ENCODE peak calls at places on chromosome 10, in five cellular contexts. T, D, L, W and Y are unnamed samples.
A peak's percentile ranks its signal among the peaks of the same experiment; 100 is the strongest.

GRCh38 chr10:123148414-123149161 is 652 bp downstream of the HMX2 start:
- DNase-seq in D (no peak), W (no peak), L (no peak), T (no peak), Y (peak; percentile 56)

GRCh38 chr10:132163278-132163765 is 23.4 kb upstream of the DPYSL4 start:
- DNase-seq in W (peak; percentile 41), D (peak; percentile 38), L (peak; percentile 80), T (no peak), Y (peak; percentile 25)

GRCh38 chr10:122142652-122143237 is 128.4 kb upstream of the BTBD16 start:
- DNase-seq in D (no peak), W (no peak), T (no peak), L (peak; percentile 35), Y (peak; percentile 77)

GRCh38 chr10:89888647-89889046 is 187.3 kb downstream of the KIF20B start:
- DNase-seq in T (no peak), D (no peak), L (no peak), W (no peak), Y (no peak)

GRCh38 chr10:42149027-42149700 is 489.2 kb downstream of the ZNF33B start:
- DNase-seq in D (no peak), W (no peak), T (peak; percentile 36), L (no peak), Y (no peak)

GRCh38 chr10:132407846-132408278 is 10.9 kb downstream of the PWWP2B start:
- DNase-seq in W (peak; percentile 44), L (peak; percentile 80), D (no peak), T (no peak), Y (no peak)

GRCh38 chr10:60281792-60282353 is 107.8 kb downstream of the ANK3 start:
- DNase-seq in D (no peak), W (no peak), L (peak; percentile 69), T (no peak), Y (no peak)

GRCh38 chr10:116728526-116729096 is 13.8 kb downstream of the HSPA12A start:
- DNase-seq in T (no peak), W (no peak), D (no peak), L (no peak), Y (no peak)

GRCh38 chr10:78964952-78965633 is 103.7 kb upstream of the ZMIZ1 start:
- DNase-seq in D (no peak), L (peak; percentile 100), W (no peak), T (peak; percentile 33), Y (peak; percentile 49)

GRCh38 chr10:60827791-60828488 is 49.7 kb downstream of the CDK1 start:
- DNase-seq in L (peak; percentile 66), D (no peak), W (peak; percentile 39), T (no peak), Y (no peak)

GRCh38 chr10:4677296-4678021 is 148.5 kb upstream of the AKR1E2 start:
- DNase-seq in D (no peak), W (no peak), T (no peak), L (peak; percentile 68), Y (no peak)

GRCh38 chr10:86163522-86164215 is 202.9 kb downstream of the GRID1 start:
- DNase-seq in L (no peak), W (no peak), D (no peak), T (no peak), Y (no peak)

GRCh38 chr10:118341678-118342637 is at the start of gene FAM204A:
- DNase-seq in L (peak; percentile 88), D (peak; percentile 96), W (peak; percentile 94), T (peak; percentile 93), Y (peak; percentile 84)
- H3K4me1 ChIP-seq in L (peaks cover 16% of the 10 kb centered on the region), D (peaks cover 46% of the 10 kb centered on the region), W (peaks cover 35% of the 10 kb centered on the region), T (no peaks in the 10 kb centered on the region), Y (peaks cover 3% of the 10 kb centered on the region)

DNA sequence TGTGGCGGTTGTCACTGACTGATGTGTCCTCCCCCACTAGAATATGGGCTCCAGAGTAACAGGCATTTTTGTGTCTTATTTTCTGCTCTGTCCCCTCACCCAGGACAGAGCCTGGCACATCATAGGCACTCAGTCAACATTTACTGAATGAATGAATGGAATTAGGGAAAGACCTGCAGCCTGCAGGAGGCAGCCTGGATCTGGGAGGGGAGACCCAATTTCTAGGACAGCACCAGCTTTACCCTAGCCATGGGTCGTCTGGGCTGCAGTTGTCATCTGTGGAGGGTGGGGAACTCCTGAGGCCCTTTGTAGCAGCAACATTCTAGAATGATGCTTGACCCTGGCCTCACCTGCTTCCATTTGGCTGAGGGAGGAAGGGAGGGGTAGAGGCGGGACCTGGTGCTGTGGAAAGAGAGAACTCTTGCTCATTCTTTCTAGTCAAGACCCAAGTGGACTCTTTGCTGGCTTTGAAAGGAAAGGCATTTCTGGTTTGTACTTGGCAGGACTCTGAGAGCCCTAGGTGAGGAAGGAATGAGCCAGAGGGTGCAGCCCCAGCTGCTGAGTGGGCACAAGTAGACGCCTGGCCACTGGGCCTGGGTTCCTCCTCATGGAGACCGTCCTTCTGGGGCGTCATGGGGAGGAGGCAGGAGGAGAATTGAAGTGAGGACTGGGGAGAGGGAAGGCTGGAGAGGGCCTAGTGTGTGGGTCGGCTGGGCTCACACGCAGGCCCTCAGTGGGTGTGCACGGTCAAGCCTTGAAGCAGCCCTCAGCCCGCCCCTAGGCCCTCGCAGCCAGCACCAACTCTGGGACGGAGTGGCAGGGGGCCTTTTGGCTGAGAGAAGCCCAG is 8.9 kb downstream of the FGF8 start:
- DNase-seq in T (no peak), L (no peak), W (no peak), D (no peak), Y (no peak)
- H3K27me3 ChIP-seq in T (no peaks in the 10 kb centered on the region), L (no peaks in the 10 kb centered on the region), W (peaks cover 26% of the 10 kb centered on the region), D (peaks cover 5% of the 10 kb centered on the region), Y (no peaks in the 10 kb centered on the region)

GRCh38 chr10:124917168-124917938 is 24.6 kb upstream of the ZRANB1 start:
- DNase-seq in D (peak; percentile 43), T (peak; percentile 38), L (peak; percentile 3), W (peak; percentile 47), Y (peak; percentile 68)
- H3K9me3 ChIP-seq in D (no peaks in the 10 kb centered on the region), T (no peaks in the 10 kb centered on the region), L (no peaks in the 10 kb centered on the region), W (no peaks in the 10 kb centered on the region), Y (no peaks in the 10 kb centered on the region)

GRCh38 chr10:14285941-14286555 is 44.7 kb downstream of the FRMD4A start:
- DNase-seq in W (no peak), T (no peak), D (no peak), L (no peak), Y (no peak)
- H3K4me1 ChIP-seq in W (no peaks in the 10 kb centered on the region), T (no peaks in the 10 kb centered on the region), D (no peaks in the 10 kb centered on the region), L (no peaks in the 10 kb centered on the region), Y (no peaks in the 10 kb centered on the region)

DNA sequence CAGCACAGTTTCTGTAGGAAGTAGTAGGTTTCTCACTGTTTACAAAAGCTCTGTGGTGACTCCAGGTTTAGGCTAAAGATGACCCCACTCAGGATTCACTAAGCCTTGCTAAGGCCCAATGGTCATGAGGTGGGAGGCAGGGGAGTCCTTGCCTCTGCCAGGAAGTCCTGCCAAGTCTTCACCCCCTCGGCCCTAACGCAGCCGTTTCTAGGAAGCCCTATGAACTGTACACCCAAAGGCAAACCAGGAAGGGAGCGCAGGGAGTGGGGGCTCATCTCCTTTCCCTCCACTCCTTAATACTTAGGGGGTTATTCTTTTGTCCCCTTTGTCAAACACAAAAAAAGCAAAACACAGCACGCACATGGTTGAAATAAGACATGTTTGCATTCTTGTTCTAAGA is 64.6 kb downstream of the CTBP2 start:
- DNase-seq in T (peak; percentile 12), D (no peak), L (no peak), W (no peak), Y (no peak)
- H3K27me3 ChIP-seq in T (no peaks in the 10 kb centered on the region), D (no peaks in the 10 kb centered on the region), L (no peaks in the 10 kb centered on the region), W (no peaks in the 10 kb centered on the region), Y (no peaks in the 10 kb centered on the region)

GRCh38 chr10:130339091-130339490 is 202.9 kb downstream of the GLRX3 start:
- DNase-seq in T (no peak), L (no peak), D (no peak), W (no peak), Y (no peak)
- H3K9me3 ChIP-seq in T (no peaks in the 10 kb centered on the region), L (no peaks in the 10 kb centered on the region), D (no peaks in the 10 kb centered on the region), W (no peaks in the 10 kb centered on the region), Y (no peaks in the 10 kb centered on the region)

DNA sequence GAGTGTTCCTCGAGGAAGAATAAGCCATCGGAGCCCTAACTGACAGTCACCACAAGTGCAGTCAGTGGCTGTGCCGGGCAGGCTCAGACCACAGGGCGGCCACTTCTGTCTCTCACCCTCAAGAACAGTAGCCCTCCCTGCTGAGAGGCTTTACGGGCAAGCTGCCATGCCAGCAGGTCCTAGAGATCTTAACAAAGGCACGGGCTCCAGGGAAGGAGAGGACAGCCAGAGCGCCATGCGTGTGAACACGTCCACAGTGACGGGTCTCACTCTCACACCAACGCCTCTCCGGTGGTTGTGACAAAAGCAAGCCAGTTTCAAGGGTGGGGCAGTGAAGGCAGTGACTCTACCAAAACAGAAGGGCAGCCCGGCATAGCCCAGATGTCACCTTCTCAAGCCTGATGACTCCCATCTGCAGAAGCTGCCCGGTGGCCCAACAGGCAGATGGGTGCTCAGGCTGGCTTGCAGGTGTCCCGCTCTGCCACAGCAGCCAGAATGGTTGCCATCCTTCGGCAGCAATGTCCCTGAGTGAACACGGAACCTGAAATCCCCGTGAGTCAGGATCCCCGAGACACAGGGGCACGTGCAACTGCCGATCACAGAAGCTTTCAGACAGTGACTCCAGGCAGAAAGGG is 102.0 kb downstream of the FAM53B start:
- DNase-seq in T (peak; percentile 70), L (no peak), W (peak; percentile 66), D (no peak), Y (no peak)
- H3K4me1 ChIP-seq in T (peaks cover 55% of the 10 kb centered on the region), L (no peaks in the 10 kb centered on the region), W (peaks cover 100% of the 10 kb centered on the region), D (peaks cover 95% of the 10 kb centered on the region), Y (no peaks in the 10 kb centered on the region)

GRCh38 chr10:46285300-46285699 is 1.5 kb upstream of the ANTXRL start:
- DNase-seq in W (no peak), L (no peak), T (no peak), D (no peak), Y (no peak)
- H3K27me3 ChIP-seq in W (peaks cover 2% of the 10 kb centered on the region), L (no peaks in the 10 kb centered on the region), T (no peaks in the 10 kb centered on the region), D (no peaks in the 10 kb centered on the region), Y (no peaks in the 10 kb centered on the region)

GRCh38 chr10:92814790-92815189 is 33.5 kb upstream of the EXOC6 start:
- DNase-seq in W (no peak), D (no peak), L (no peak), T (no peak), Y (no peak)
- H3K9me3 ChIP-seq in W (no peaks in the 10 kb centered on the region), D (no peaks in the 10 kb centered on the region), L (no peaks in the 10 kb centered on the region), T (no peaks in the 10 kb centered on the region), Y (no peaks in the 10 kb centered on the region)

DNA sequence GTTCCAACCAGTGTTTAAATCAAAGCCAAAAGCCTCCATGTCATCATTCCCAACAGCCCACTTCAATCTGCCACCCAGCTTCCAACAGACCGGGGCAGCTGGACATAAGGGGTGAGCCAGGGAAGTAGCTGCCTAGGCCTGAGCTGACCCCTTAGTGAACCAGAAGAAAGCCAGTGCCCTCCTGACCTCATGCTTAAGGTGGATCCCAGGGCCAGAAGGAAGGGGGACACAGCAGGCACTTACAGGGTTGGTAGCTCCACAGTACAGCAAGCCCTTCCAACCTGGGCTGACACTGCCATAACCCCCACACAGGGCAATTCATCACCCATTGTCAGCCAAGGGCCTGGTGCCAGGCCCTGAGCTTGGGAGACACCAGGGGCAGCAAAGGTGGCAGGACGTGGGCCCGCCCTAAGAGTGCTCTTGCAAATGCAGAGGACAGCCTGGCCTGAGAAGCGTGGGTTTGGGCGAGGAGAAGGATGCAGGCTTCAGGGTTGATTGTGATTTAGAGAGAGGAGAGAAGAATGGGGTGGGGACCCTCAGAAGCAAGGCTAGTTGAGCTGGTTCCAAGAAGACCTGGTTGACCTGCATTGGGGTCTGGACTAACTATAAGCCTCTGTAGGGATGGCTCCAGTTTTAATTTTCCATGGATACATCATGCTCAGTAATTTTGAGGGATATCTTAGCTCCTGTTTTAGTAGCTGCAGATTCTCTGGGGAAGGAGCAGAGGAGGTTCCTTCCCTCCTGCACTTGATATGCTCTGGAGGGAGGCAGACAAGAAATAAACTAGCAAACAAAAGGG is 3.1 kb upstream of the CYP26A1 start:
- DNase-seq in D (no peak), L (no peak), W (no peak), T (no peak), Y (no peak)
- H3K4me1 ChIP-seq in D (peaks cover 43% of the 10 kb centered on the region), L (peaks cover 11% of the 10 kb centered on the region), W (peaks cover 45% of the 10 kb centered on the region), T (peaks cover 5% of the 10 kb centered on the region), Y (peaks cover 4% of the 10 kb centered on the region)